ENCODE peak calls at places on chromosomes 13 and 19, in eight cellular contexts. V is fibroblast of lung, I is GM13976, W is OCI-LY7, N is B cell, Y is H1, Q is fibroblast of the aortic adventitia, Z is neural progenitor cell. K is an unnamed sample.

GRCh38 chr13:94966380-94966779 is 254.0 kb upstream of the SOX21 start:
- DNase-seq in V (no peak), I (no peak), W (no peak), N (no peak), Y (no peak), Q (no peak), Z (peak), K (no peak)

GRCh38 chr13:51342706-51343105 is 3.2 kb downstream of the SERPINE3 start:
- DNase-seq in V (peak), I (no peak), W (no peak), N (no peak), Y (no peak), Q (peak), Z (no peak), K (no peak)

GRCh38 chr13:26806891-26807290 is 46.3 kb upstream of the GPR12 start:
- DNase-seq in V (no peak), I (no peak), W (no peak), N (no peak), Y (no peak), Q (no peak), Z (no peak), K (no peak)

GRCh38 chr19:3554254-3555083 is 2.9 kb downstream of the MFSD12 start:
- DNase-seq in V (no peak), I (no peak), W (peak), N (peak), Y (no peak), Q (no peak), Z (no peak), K (no peak)

GRCh38 chr19:4543444-4543843 is 3.6 kb upstream of the LRG1 start:
- DNase-seq in V (no peak), I (no peak), W (no peak), N (no peak), Y (no peak), Q (no peak), Z (no peak), K (no peak)

GRCh38 chr19:30667227-30667626 is 295.0 kb downstream of the ZNF536 start:
- DNase-seq in V (no peak), I (no peak), W (no peak), N (no peak), Y (no peak), Q (no peak), Z (no peak), K (no peak)

GRCh38 chr19:44848805-44849457 is 2.8 kb downstream of the NECTIN2 start:
- DNase-seq in V (no peak), I (no peak), W (no peak), N (no peak), Y (no peak), Q (no peak), Z (peak), K (no peak)

GRCh38 chr19:52492201-52492960 is 35.1 kb upstream of the ZNF808 start:
- DNase-seq in V (no peak), I (no peak), W (no peak), N (peak), Y (peak), Q (no peak), Z (peak), K (no peak)

GRCh38 chr19:20611866-20612265 is 46.3 kb upstream of the ZNF737 start:
- DNase-seq in V (no peak), I (no peak), W (no peak), N (no peak), Y (no peak), Q (no peak), Z (no peak), K (no peak)

GRCh38 chr19:34337747-34338146 is 27.2 kb upstream of the GPI start:
- DNase-seq in V (no peak), I (no peak), W (no peak), N (no peak), Y (no peak), Q (no peak), Z (no peak), K (no peak)

GRCh38 chr13:26742691-26743358 is 17.8 kb downstream of the GPR12 start:
- DNase-seq in V (no peak), I (no peak), W (no peak), N (no peak), Y (no peak), Q (no peak), Z (peak), K (no peak)

GRCh38 chr13:21117104-21117809 is 55.9 kb upstream of the LATS2 start:
- DNase-seq in V (no peak), I (no peak), W (no peak), N (no peak), Y (no peak), Q (no peak), Z (no peak), K (no peak)

GRCh38 chr19:37718357-37718756 is 1.2 kb downstream of the ZNF607 start:
- DNase-seq in V (no peak), I (no peak), W (peak), N (no peak), Y (no peak), Q (no peak), Z (peak), K (no peak)

GRCh38 chr19:6030214-6030507 is 52.2 kb upstream of the RANBP3 start:
- DNase-seq in V (peak), I (no peak), W (no peak), N (no peak), Y (no peak), Q (peak), Z (no peak), K (no peak)

GRCh38 chr19:16571689-16572331 is 405 bp downstream of the SLC35E1 start:
- DNase-seq in V (peak), I (peak), W (peak), N (peak), Y (no peak), Q (no peak), Z (no peak), K (peak)

GRCh38 chr19:55693336-55693974 is 18.4 kb downstream of the EPN1 start:
- DNase-seq in V (no peak), I (peak), W (no peak), N (no peak), Y (no peak), Q (no peak), Z (no peak), K (no peak)

GRCh38 chr13:60933638-60934037 is 482.0 kb downstream of the PCDH20 start:
- DNase-seq in V (no peak), I (no peak), W (no peak), N (no peak), Y (no peak), Q (no peak), Z (no peak), K (no peak)

GRCh38 chr13:38490657-38491056 is 141.0 kb downstream of the UFM1 start:
- DNase-seq in V (no peak), I (no peak), W (no peak), N (no peak), Y (no peak), Q (no peak), Z (no peak), K (no peak)

GRCh38 chr19:9165256-9165655 is 13.5 kb upstream of the OR7D2 start:
- DNase-seq in V (no peak), I (no peak), W (no peak), N (no peak), Y (no peak), Q (no peak), Z (no peak), K (no peak)
- TF ChIP-seq CTCF in V (no peak), I (no peak), W (no peak), N (no peak), Y (no peak), Q (no peak), Z (no peak), K (no peak)

GRCh38 chr19:8457802-8458201 is 13.0 kb downstream of the HNRNPM start:
- DNase-seq in V (no peak), I (no peak), W (no peak), N (no peak), Y (no peak), Q (peak), Z (no peak), K (no peak)

GRCh38 chr19:8455018-8455417 is 10.2 kb downstream of the HNRNPM start:
- DNase-seq in V (no peak), I (no peak), W (no peak), N (no peak), Y (no peak), Q (no peak), Z (no peak), K (no peak)

GRCh38 chr19:8454218-8454617 is 9.4 kb downstream of the HNRNPM start:
- DNase-seq in V (no peak), I (no peak), W (no peak), N (no peak), Y (no peak), Q (no peak), Z (no peak), K (no peak)

GRCh38 chr19:8457209-8457608 is 12.4 kb downstream of the HNRNPM start:
- DNase-seq in V (no peak), I (no peak), W (no peak), N (no peak), Y (no peak), Q (no peak), Z (no peak), K (no peak)

GRCh38 chr19:8456064-8456463 is 11.3 kb downstream of the HNRNPM start:
- DNase-seq in V (no peak), I (no peak), W (no peak), N (no peak), Y (no peak), Q (no peak), Z (peak), K (no peak)
- TF ChIP-seq CTCF in V (peak), I (no peak), W (peak), N (no peak), Y (peak), Q (peak), Z (peak), K (no peak)

GRCh38 chr19:40392894-40393517 is 3.0 kb upstream of the HIPK4 start:
- DNase-seq in V (no peak), I (no peak), W (peak), N (no peak), Y (no peak), Q (no peak), Z (no peak), K (no peak)
- TF ChIP-seq CTCF in V (no peak), I (peak), W (peak), N (no peak), Y (peak), Q (peak), Z (no peak), K (peak)

DNA sequence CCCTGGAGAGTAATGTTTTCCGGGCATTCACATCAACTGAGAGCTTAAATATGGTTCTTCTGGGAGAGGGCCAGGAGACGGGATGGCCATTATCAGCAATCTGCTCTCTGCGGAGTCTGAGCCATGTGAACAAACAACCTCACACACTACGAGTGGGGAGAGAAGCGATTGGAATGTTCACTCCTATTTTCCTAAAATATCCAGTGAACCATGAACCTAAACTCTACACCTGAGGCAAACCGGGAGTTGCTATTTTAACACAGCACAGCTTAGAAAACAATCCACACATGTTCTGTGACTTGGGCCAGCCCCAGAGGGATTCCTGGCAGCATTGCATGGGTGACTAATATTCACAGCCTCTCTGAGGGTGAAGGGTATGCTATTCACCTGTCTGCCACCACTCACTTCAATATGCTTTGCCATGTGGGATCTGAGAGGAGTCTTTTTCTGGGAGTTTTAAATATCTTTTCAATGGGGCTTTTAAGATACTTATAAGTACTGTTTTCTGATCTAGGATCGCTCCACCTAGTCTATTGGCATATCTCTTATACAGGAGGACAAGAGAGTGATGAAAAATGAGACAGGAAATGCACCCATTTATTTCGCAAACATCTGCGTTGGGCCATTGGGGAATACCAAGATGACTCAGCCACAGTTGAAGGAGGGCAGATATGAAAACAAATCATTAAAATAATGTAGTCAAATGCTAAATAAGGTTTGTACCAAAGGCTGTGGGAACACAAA is 72.6 kb upstream of the SERP2 start:
- DNase-seq in V (peak), I (peak), W (no peak), N (no peak), Y (no peak), Q (peak), Z (no peak), K (peak)
- TF ChIP-seq CTCF in V (no peak), I (no peak), W (no peak), N (no peak), Y (no peak), Q (no peak), Z (no peak), K (no peak)

GRCh38 chr19:7829561-7830271 is at the start of gene EVI5L:
- DNase-seq in V (peak), I (peak), W (peak), N (peak), Y (peak), Q (peak), Z (peak), K (peak)
- TF ChIP-seq CTCF in V (no peak), I (no peak), W (no peak), N (no peak), Y (no peak), Q (no peak), Z (no peak), K (no peak)

GRCh38 chr19:57279418-57280164 is 694 bp upstream of the ZNF460 start:
- DNase-seq in V (peak), I (peak), W (peak), N (peak), Y (peak), Q (peak), Z (peak), K (peak)
- TF ChIP-seq CTCF in V (peak), I (peak), W (peak), N (peak), Y (peak), Q (peak), Z (peak), K (peak)

DNA sequence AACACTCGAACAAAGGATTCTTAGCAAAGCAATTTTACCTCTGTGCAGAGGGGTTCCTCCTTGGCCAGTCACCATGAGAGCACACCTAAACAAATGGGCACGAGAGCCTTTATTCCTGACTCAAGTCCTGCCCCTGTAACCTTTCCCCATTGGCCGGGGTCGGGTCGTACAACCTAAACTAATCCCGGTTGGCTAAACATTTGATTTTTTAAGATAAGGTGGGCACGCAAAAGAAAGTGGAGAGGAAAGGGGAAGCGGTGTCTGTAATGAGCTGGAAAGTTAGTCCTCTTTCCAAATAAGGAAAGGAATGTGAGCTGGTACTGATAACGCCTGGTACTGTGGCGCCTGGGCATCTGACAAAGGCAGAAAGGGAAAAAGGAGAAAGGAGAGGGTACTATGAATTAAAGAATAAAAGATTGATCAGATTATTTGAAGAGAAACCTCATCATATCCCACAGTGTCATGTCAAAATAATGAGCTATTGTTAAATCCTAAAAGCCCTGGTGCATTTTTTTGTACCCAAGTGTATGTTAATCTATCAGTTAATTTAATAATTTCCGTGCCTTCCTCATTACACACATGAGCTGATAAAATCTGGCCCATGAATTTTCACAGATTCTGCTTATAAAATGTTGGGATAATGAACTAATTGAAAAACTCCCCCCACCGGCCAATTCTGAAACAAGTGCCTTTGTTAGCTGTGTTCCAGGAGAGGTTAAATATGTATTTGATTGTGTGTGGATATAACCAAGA is 335.7 kb downstream of the RFC3 start:
- DNase-seq in V (no peak), I (no peak), W (no peak), N (no peak), Y (no peak), Q (no peak), Z (no peak), K (no peak)
- TF ChIP-seq CTCF in V (no peak), I (no peak), W (no peak), N (no peak), Y (no peak), Q (no peak), Z (no peak), K (no peak)

DNA sequence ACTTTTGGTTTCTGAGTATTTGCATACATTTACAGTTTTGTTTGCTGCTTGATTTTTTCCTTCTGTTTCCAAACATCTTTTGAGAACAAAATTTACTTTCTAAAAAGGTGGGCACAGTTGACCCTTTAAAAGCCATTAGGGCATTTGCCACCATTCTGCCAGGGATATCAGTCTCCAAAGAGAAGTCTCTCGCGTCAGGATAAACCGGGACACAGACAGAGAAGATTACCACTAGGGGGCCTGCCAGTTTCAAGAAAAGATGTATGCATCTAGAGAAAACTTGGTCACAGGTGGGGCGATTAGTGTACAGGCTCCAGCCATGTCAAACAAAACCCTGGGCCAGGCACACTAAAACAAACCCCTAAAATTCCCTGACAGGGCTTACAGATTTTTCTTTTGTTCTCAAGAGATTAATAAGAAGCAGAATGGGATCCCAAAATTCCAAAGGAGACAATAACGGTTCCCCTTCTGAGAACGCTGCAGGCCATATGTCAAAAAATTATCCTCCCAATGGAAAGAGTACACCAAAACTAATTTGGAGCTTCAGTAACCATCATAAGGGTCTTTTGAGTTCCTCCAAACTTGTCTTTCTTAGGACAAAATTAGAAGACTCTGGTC is 10.7 kb upstream of the PABPC3 start:
- DNase-seq in V (peak), I (peak), W (peak), N (peak), Y (no peak), Q (peak), Z (peak), K (peak)
- TF ChIP-seq CTCF in V (peak), I (peak), W (peak), N (peak), Y (peak), Q (peak), Z (peak), K (peak)

K was measured in GM13977.